ENCODE peak calls at places on chromosomes 16 and 17, in seven cellular contexts. H, S, D, P, E, I and T are unnamed samples.

GRCh38 chr17:12318614-12319266 is 298.1 kb downstream of the MAP2K4 start:
- DNase-seq in P (no peak), H (no peak), E (no peak), D (no peak), S (peak; percentile 21), I (no peak), T (no peak)

GRCh38 chr16:57021693-57022092 is 32.3 kb downstream of the NLRC5 start:
- DNase-seq in I (no peak), P (no peak), S (no peak), E (no peak), H (no peak), D (no peak), T (no peak)

GRCh38 chr16:89564476-89565255 is 4.2 kb downstream of the RPL13 start:
- DNase-seq in P (peak; percentile 29), D (no peak), H (peak; percentile 32), S (no peak), I (peak; percentile 27), E (no peak), T (no peak)

GRCh38 chr17:63191610-63192009 is 225.6 kb downstream of the TANC2 start:
- DNase-seq in D (no peak), I (no peak), E (peak; percentile 72), P (no peak), H (no peak), S (no peak), T (no peak)

GRCh38 chr17:47358652-47359051 is 34.9 kb downstream of the EFCAB13 start:
- DNase-seq in H (no peak), S (no peak), P (no peak), I (no peak), E (no peak), D (no peak), T (no peak)

GRCh38 chr17:67441052-67441738 is 64.1 kb downstream of the PITPNC1 start:
- DNase-seq in I (peak; percentile 79), E (no peak), S (peak; percentile 53), H (no peak), P (peak; percentile 94), D (peak; percentile 41), T (peak; percentile 80)

GRCh38 chr16:4664538-4665418 is 28.6 kb upstream of the NUDT16L1 start:
- DNase-seq in E (peak; percentile 78), S (peak; percentile 10), P (no peak), H (no peak), I (peak; percentile 74), D (no peak), T (peak; percentile 69)

GRCh38 chr17:56913000-56913866 is 616 bp downstream of the TRIM25 start:
- DNase-seq in H (peak; percentile 24), D (peak; percentile 17), I (no peak), S (no peak), P (peak; percentile 58), E (no peak), T (peak; percentile 29)

GRCh38 chr16:87054154-87054553 is 263.0 kb downstream of the C16orf95 start:
- DNase-seq in H (no peak), S (no peak), I (no peak), P (no peak), D (no peak), E (no peak), T (no peak)

GRCh38 chr17:2468270-2468669 is 43.4 kb downstream of the METTL16 start:
- DNase-seq in D (no peak), I (no peak), P (peak; percentile 90), S (peak; percentile 97), E (no peak), H (no peak), T (no peak)

GRCh38 chr17:75811174-75811573 is 26.6 kb downstream of the UNK start:
- DNase-seq in E (peak; percentile 14), S (no peak), D (no peak), P (no peak), I (no peak), H (no peak), T (no peak)

GRCh38 chr16:9713151-9713550 is 469.1 kb downstream of the GRIN2A start:
- DNase-seq in S (no peak), E (no peak), D (no peak), I (no peak), H (no peak), P (no peak), T (no peak)

GRCh38 chr17:83031321-83031945 is 48.0 kb upstream of the METRNL start:
- DNase-seq in I (no peak), P (no peak), S (no peak), E (no peak), D (no peak), H (no peak), T (no peak)

GRCh38 chr17:44130693-44131349 is 7.4 kb upstream of the HDAC5 start:
- DNase-seq in P (no peak), H (no peak), I (no peak), S (no peak), D (no peak), E (no peak), T (no peak)

GRCh38 chr17:57090560-57091185 is 5.6 kb downstream of the AKAP1 start:
- DNase-seq in S (no peak), I (no peak), P (peak; percentile 38), E (no peak), D (no peak), H (no peak), T (no peak)

GRCh38 chr16:67084345-67085028 is 25.3 kb upstream of the PHAF1 start:
- DNase-seq in P (no peak), D (no peak), I (no peak), S (peak; percentile 61), E (no peak), H (no peak), T (no peak)

GRCh38 chr16:5836979-5837670 is 739.5 kb upstream of the EEF2KMT start:
- DNase-seq in H (no peak), S (no peak), P (no peak), E (no peak), D (no peak), I (no peak), T (no peak)

GRCh38 chr16:30996324-30996999 is 11.5 kb downstream of the HSD3B7 start:
- DNase-seq in D (no peak), I (no peak), E (no peak), H (no peak), P (peak; percentile 63), S (no peak), T (no peak)

DNA sequence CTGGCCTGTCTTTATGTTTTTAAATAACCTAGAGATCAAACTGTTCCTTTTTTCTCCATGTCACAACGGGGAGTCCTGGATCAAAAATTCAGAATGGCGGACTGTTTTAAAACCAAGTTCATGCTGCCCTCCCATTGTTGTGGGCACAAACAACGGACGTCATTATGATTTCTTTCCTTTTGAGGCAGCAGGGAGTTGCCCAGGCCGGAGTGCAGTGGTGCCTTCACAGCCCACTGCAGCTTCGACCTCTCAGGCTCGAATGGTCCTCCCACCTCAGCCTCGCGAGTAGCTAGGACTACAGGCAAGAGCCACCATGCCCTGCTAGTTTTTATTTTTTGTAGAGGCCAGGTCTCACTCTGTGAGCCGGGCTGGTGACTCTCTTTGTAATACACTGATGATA is 26.5 kb downstream of the NDE1 start:
- DNase-seq in E (no peak), H (no peak), D (no peak), I (no peak), P (no peak), S (no peak), T (no peak)
- H3K4me1 ChIP-seq in E (peaks cover 25% of the 10 kb centered on the region), H (no peaks in the 10 kb centered on the region), D (no peaks in the 10 kb centered on the region), I (peaks cover 23% of the 10 kb centered on the region), P (peaks cover 19% of the 10 kb centered on the region), S (peaks cover 11% of the 10 kb centered on the region), T (peaks cover 36% of the 10 kb centered on the region)

GRCh38 chr17:78180083-78180482 is 6.8 kb downstream of the TK1 start:
- DNase-seq in H (no peak), D (no peak), P (no peak), I (no peak), S (peak; percentile 51), E (no peak), T (no peak)
- H3K4me3 ChIP-seq in H (no peak overlapping the region), D (no peak overlapping the region), P (no peak overlapping the region), I (no peak overlapping the region), S (no peak overlapping the region), E (peak overlapping the region; percentile 10), T (no peak overlapping the region)

DNA sequence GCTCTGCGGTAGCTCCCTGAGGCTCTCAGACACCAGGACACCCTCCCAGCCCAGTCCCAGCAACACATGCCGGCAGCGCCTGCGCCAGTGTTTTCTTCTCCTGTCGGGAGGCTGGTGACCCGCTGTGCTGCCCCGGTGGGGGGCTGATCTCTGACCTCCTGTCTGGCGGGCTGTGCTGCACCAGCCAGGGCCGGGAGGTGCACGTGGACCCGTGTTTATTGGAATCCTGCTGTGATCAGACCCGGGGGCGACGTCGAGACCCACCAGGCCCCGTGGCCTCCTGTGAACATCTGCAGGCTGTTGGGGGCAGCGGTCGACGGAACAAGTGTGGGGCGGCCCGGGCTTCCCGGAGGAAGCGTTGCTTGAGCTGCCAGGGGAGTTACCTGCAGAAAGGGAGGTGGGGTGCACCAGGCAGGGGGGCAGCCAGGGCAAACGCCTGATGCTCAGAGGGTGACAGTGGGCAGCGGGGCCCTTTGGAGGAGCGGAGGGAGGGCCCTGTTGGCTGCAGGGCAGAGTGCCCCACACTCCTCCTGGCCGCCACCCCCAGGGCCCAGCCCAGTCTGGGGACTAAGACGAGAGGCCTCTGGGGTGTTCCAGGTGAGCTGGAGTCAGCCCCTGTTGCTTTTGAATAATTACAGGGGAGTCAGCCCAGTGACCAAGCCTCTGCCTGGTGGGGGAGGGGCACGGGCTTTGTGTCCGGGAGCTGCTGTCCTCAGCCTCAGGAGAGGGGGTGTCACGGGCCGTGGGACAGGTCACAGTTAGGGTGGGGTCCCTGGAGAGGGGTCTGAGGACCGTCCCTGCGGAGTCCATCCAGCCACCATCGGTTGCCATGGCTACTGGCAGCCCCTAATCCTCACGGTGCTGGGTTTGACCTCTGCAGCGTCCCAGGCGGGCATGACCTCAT is 2.2 kb upstream of the SSTR5 start:
- DNase-seq in P (no peak), D (no peak), E (no peak), I (no peak), S (no peak), H (no peak), T (no peak)
- H3K27me3 ChIP-seq in P (peaks cover 27% of the 10 kb centered on the region), D (peaks cover 56% of the 10 kb centered on the region), E (peaks cover 87% of the 10 kb centered on the region), I (no peaks in the 10 kb centered on the region), S (no peaks in the 10 kb centered on the region), H (peaks cover 39% of the 10 kb centered on the region), T (no peaks in the 10 kb centered on the region)

DNA sequence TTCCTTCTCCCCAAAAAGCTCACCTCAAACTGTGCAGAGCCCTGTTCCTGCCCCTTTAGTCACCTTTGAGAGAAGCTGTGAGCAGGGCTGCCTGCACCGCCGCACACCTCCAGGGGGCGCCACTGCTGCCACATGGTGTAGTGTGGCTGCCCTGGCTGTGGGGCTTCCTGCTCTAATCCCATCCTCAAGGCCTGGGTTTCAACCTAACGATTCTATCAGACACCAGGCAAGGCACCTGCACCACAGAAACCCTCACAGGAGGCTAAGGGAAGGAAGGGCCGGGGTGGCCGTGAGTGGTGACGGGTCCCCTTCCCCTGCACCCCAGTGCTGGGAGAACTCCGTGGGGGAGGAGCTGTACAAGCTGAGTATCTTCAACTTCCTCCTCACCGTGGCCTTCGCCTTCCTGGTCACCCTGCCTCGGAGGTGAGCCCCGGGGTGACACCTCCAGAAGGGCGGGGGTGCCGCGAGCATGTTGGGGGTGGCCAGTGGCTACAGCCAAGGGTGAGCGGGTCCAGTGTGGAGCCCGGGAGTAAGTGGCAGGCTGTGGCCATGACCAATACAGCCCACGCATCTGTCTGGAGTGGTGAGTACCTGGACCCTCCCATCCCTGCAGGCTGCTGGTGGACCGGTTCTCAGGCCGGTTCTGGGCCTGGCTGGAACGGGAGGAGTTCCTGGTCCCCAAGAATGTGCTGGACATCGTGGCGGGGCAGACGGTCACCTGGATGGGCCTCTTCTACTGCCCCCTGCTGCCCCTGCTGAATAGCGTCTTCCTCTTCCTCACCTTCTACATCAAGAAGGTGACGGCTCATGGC is 7.0 kb downstream of the TMC8 start:
- DNase-seq in D (no peak), P (no peak), S (no peak), H (no peak), E (no peak), I (peak; percentile 61), T (peak; percentile 64)
- H3K4me1 ChIP-seq in D (no peaks in the 10 kb centered on the region), P (no peaks in the 10 kb centered on the region), S (peaks cover 5% of the 10 kb centered on the region), H (no peaks in the 10 kb centered on the region), E (peaks cover 53% of the 10 kb centered on the region), I (peaks cover 16% of the 10 kb centered on the region), T (peaks cover 90% of the 10 kb centered on the region)

GRCh38 chr16:68984467-68984866 is 121.0 kb upstream of the HAS3 start:
- DNase-seq in E (no peak), H (no peak), I (no peak), P (no peak), S (no peak), D (no peak), T (no peak)
- H3K4me3 ChIP-seq in E (no peak overlapping the region), H (no peak overlapping the region), I (no peak overlapping the region), P (no peak overlapping the region), S (no peak overlapping the region), D (no peak overlapping the region), T (no peak overlapping the region)